ENCODE peak calls at places on chromosomes 2 and 18, in four cellular contexts. G is K562, N is HepG2, P is GM12878. M is an unnamed sample.

GRCh38 chr2:204950695-204951094 is 405.4 kb downstream of the PARD3B start:
- DNase-seq in G (no peak), N (no peak), P (no peak), M (no peak)

GRCh38 chr2:50401772-50402653 is 629.9 kb downstream of the NRXN1 start:
- DNase-seq in G (peak), N (peak), P (no peak), M (peak)

GRCh38 chr18:37574113-37574512 is 8.5 kb upstream of the CELF4 start:
- DNase-seq in G (no peak), N (no peak), P (no peak), M (no peak)

GRCh38 chr2:27489118-27489497 is 435 bp downstream of the IFT172 start:
- DNase-seq in G (peak), N (peak), P (no peak), M (peak)

GRCh38 chr2:124810132-124810531 is 785.0 kb downstream of the CNTNAP5 start:
- DNase-seq in G (no peak), N (peak), P (no peak), M (peak)

GRCh38 chr2:70084973-70085710 is 2.1 kb upstream of the PCBP1 start:
- DNase-seq in G (peak), N (no peak), P (peak), M (no peak)

GRCh38 chr18:79882522-79883241 is 68.8 kb downstream of the SLC66A2 start:
- DNase-seq in G (no peak), N (no peak), P (no peak), M (peak)

GRCh38 chr18:50696929-50697328 is 122.9 kb downstream of the MRO start:
- DNase-seq in G (no peak), N (no peak), P (no peak), M (no peak)

GRCh38 chr2:43269706-43270105 is 43.3 kb upstream of the ZFP36L2 start:
- DNase-seq in G (no peak), N (no peak), P (no peak), M (no peak)

GRCh38 chr2:9796056-9796792 is 47.0 kb upstream of the TAF1B start:
- DNase-seq in G (no peak), N (no peak), P (no peak), M (peak)

GRCh38 chr2:6535572-6535971 is 330.1 kb downstream of the CMPK2 start:
- DNase-seq in G (no peak), N (peak), P (no peak), M (no peak)
- TF ChIP-seq REST in G (no peak), N (no peak), P (no peak), M (no peak)

GRCh38 chr2:127326289-127326945 is 32.5 kb upstream of the ERCC3 start:
- DNase-seq in G (no peak), N (peak), P (no peak), M (no peak)
- TF ChIP-seq FOXM1 in G (no peak), N (no peak), P (no peak), M (no peak)

DNA sequence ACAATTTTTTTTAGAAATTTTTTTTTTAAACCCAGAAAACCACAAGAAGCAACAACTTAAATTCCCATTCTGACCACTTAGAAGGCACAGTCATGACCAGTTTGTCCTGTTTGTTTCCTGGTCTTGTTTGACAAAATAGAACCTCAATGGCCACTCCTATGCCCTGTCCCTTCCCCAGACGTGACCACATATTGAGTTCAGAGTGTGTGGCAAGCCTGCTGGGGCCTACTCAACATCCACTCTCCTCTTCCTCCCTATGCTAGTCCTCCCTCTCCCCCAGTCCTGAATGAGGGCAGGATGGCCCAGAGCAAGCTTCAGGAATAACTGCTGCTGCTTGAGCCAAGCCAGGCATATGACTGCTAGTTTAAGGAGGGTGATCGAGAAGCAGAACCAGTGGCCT is 89.6 kb downstream of the PRELID3A start:
- DNase-seq in G (no peak), N (no peak), P (no peak), M (no peak)
- TF ChIP-seq USF2 in G (no peak), N (no peak), P (no peak), M (no peak)

DNA sequence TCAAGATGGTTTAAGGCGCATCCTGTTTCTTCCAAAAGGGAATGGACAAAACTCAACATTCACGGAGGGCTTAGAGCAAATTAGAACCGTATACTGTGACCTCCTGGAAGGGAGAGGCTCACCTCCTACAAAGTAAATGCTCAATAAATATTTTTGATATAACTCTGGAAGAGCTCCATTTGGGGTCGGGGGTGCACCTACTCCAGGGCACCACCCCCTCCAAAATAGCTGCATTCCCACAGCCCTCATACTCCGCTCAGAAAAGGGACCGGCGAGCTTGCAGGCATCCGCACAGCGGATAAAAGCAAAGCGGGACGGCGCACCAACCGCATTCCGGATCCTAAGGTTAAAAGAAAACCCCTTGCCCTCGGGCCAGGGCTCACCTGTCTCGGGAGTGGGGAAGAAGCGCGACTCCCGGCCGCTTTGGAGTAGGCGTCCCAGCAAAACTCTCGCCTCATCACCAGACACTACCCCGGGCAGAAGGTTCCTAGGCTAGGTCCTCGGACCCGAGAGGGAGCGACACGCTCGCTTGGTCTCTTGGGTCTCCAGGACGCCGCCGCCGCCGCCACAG is 378 bp downstream of the WDPCP start:
- DNase-seq in G (no peak), N (no peak), P (no peak), M (no peak)
- TF ChIP-seq REST in G (no peak), N (no peak), P (no peak), M (no peak)

GRCh38 chr2:45009303-45009927 is at the start of gene SIX2:
- DNase-seq in G (peak), N (peak), P (no peak), M (peak)

GRCh38 chr2:45008296-45009129 is 739 bp downstream of the SIX2 start:
- DNase-seq in G (no peak), N (no peak), P (no peak), M (peak)

GRCh38 chr2:45010706-45011036 is 1.4 kb upstream of the SIX2 start:
- DNase-seq in G (no peak), N (no peak), P (no peak), M (no peak)

GRCh38 chr2:45011621-45012602 is 2.7 kb upstream of the SIX2 start:
- DNase-seq in G (no peak), N (no peak), P (no peak), M (peak)

DNA sequence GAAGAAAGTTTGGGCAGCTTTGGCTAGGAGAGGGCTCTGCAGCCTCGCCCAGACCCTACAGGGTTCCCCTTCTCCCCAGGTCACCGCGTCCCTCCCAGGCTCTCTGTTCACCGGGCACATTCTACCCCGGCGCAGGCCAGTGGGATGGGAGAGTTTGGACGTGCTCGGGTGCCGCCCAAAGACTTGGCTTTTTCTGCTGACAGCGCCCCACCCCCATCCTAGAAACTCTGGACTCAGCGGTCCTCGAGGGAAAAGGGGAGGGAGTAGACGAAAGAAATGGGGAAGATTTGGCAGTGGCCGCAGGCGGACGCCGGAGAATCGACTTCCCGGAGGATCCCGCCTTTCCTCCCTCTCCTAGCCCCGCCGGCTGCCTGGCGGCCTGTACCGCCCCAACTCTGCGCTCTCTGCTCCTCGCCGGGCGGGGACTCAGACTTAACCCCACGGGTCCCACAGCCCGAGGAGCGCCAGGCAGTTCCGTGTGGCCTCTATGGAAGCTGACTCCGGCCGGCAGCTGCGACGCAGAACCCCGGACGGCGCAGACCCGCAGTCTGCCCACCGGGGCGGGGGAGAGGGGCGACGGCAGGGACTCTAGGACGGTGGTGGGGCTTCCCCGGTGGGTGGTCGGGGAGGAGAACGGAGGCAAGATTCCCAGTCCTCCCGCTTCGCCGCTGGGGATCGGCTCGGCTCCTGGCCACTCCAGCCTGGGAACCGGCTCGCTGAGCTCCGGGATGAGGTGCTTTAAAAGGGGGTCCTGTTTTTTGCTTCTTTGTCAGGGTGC is 865 bp upstream of the SIX2 start:
- DNase-seq in G (no peak), N (no peak), P (no peak), M (peak)
- TF ChIP-seq FOXM1 in G (no peak), N (no peak), P (no peak), M (no peak)

GRCh38 chr18:68466714-68467113 is 248.2 kb downstream of the TMX3 start:
- DNase-seq in G (no peak), N (no peak), P (no peak), M (no peak)
- TF ChIP-seq USF2 in G (no peak), N (no peak), P (no peak), M (no peak)

GRCh38 chr2:159035790-159036411 is 67.5 kb downstream of the TANC1 start:
- DNase-seq in G (peak), N (peak), P (no peak), M (peak)

GRCh38 chr2:159030674-159031380 is 62.4 kb downstream of the TANC1 start:
- DNase-seq in G (peak), N (peak), P (no peak), M (peak)

GRCh38 chr2:159032156-159032555 is 63.7 kb downstream of the TANC1 start:
- DNase-seq in G (no peak), N (no peak), P (no peak), M (no peak)

GRCh38 chr2:159032580-159032979 is 64.1 kb downstream of the TANC1 start:
- DNase-seq in G (no peak), N (no peak), P (peak), M (no peak)

DNA sequence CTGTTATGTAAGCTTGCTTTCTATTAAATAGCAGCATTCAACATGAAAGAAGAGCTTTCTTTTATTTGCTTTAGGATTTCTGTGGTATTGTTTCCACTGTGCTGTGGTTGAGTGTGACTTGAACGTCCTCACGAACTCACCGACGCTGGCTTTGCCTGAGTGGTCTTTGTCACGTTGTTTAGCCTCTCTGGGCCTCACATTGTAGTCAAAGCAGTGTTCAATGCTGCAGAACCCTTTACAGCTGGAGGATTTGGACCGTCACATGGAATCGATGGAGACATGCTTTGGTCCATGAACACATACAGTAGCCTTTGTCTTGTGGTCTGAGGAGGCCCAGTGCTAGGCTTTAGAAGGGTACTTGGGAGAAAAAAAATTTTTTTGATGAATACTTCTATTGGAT is 66.3 kb downstream of the TANC1 start:
- DNase-seq in G (no peak), N (peak), P (peak), M (no peak)
- TF ChIP-seq REST in G (no peak), N (no peak), P (no peak), M (no peak)